ENCODE peak calls at places on chromosomes 7 and 10, in seven cellular contexts. H is IMR-90, Q is PC-9, W is upper lobe of left lung, Z is Panc1, B is K562, R is esophagus squamous epithelium. V is an unnamed sample.
A peak's percentile ranks its signal among the peaks of the same experiment; 100 is the strongest.

GRCh38 chr10:131173484-131174210 is 137.9 kb downstream of the TCERG1L start:
- DNase-seq in Q (no peak), B (no peak), W (no peak), R (no peak), H (no peak), Z (no peak), V (no peak)

GRCh38 chr10:86756511-86757109 is at the start of gene BMPR1A:
- DNase-seq in Q (no peak), Z (no peak), R (peak; percentile 25), W (peak; percentile 85), H (peak; percentile 86), B (peak; percentile 90), V (peak; percentile 64)

GRCh38 chr7:39735903-39736302 is 112.5 kb downstream of the RALA start:
- DNase-seq in R (no peak), W (no peak), H (peak; percentile 32), B (peak; percentile 68), Q (no peak), Z (no peak), V (peak; percentile 52)

GRCh38 chr10:119283387-119283786 is 76.0 kb downstream of the GRK5 start:
- DNase-seq in B (no peak), R (no peak), H (no peak), Z (no peak), W (no peak), Q (no peak), V (no peak)

GRCh38 chr7:78018541-78019456 is 220.2 kb downstream of the PHTF2 start:
- DNase-seq in B (peak; percentile 53), W (no peak), Z (no peak), H (peak; percentile 43), Q (no peak), R (no peak), V (no peak)

GRCh38 chr10:49571419-49571818 is 32.5 kb upstream of the ERCC6 start:
- DNase-seq in W (no peak), H (peak; percentile 20), Q (no peak), R (no peak), B (peak; percentile 5), Z (no peak), V (no peak)

GRCh38 chr10:131797626-131798025 is 103.2 kb upstream of the PPP2R2D start:
- DNase-seq in Z (no peak), W (peak; percentile 5), B (no peak), H (no peak), Q (no peak), R (no peak), V (no peak)

GRCh38 chr7:77982926-77983550 is 184.5 kb downstream of the PHTF2 start:
- DNase-seq in Q (peak; percentile 97), Z (no peak), W (no peak), R (no peak), B (peak; percentile 20), H (no peak), V (peak; percentile 6)

GRCh38 chr7:74023037-74023436 is 4.9 kb upstream of the ELN start:
- DNase-seq in Q (peak; percentile 57), Z (no peak), H (peak; percentile 63), W (no peak), B (no peak), R (no peak), V (no peak)

GRCh38 chr7:66377045-66377444 is 171.9 kb downstream of the TPST1 start:
- DNase-seq in B (no peak), W (no peak), R (no peak), H (no peak), Z (no peak), Q (no peak), V (no peak)

GRCh38 chr7:29370531-29371314 is 176.1 kb downstream of the CHN2 start:
- DNase-seq in W (no peak), B (peak; percentile 2), Z (no peak), R (no peak), Q (peak; percentile 94), H (no peak), V (peak; percentile 40)

GRCh38 chr7:19984231-19984632 is 210.8 kb upstream of the TMEM196 start:
- DNase-seq in B (peak; percentile 1), Z (no peak), R (no peak), Q (no peak), W (no peak), H (no peak), V (no peak)

GRCh38 chr7:135801045-135801693 is 52.6 kb upstream of the FAM180A start:
- DNase-seq in H (peak; percentile 74), R (no peak), B (peak; percentile 83), Q (peak; percentile 72), W (no peak), Z (peak; percentile 56), V (peak; percentile 85)

GRCh38 chr7:100863406-100863950 is 3.7 kb upstream of the TRIP6 start:
- DNase-seq in R (no peak), Z (no peak), Q (no peak), W (no peak), H (peak; percentile 34), B (peak; percentile 53), V (peak; percentile 61)

GRCh38 chr7:99229234-99229633 is 21.3 kb upstream of the KPNA7 start:
- DNase-seq in Z (no peak), B (no peak), Q (no peak), W (no peak), H (no peak), R (no peak), V (no peak)

GRCh38 chr7:151351027-151351426 is 9.4 kb downstream of the NUB1 start:
- DNase-seq in R (no peak), H (no peak), W (no peak), Z (no peak), Q (no peak), B (peak; percentile 59), V (peak; percentile 35)

GRCh38 chr10:28532223-28532508 is 752 bp upstream of the WAC start:
- DNase-seq in Z (no peak), B (peak; percentile 62), R (peak; percentile 28), Q (no peak), H (no peak), W (no peak), V (no peak)

GRCh38 chr7:150945171-150945852 is 32.8 kb downstream of the KCNH2 start:
- DNase-seq in W (peak; percentile 19), B (no peak), H (no peak), Z (no peak), R (no peak), Q (no peak), V (no peak)

GRCh38 chr7:82624337-82624736 is 180.8 kb upstream of the CACNA2D1 start:
- DNase-seq in Z (no peak), R (no peak), H (peak; percentile 97), W (no peak), Q (no peak), B (no peak), V (peak; percentile 86)

GRCh38 chr10:19819419-19820033 is 3.3 kb downstream of the PLXDC2 start:
- DNase-seq in H (peak; percentile 43), Q (no peak), Z (peak; percentile 15), B (peak; percentile 24), W (no peak), R (no peak), V (peak; percentile 72)

GRCh38 chr7:138521837-138522461 is 61.9 kb downstream of the TRIM24 start:
- DNase-seq in Z (no peak), W (no peak), R (no peak), H (no peak), B (no peak), Q (no peak), V (no peak)

GRCh38 chr10:67665491-67665890 is 30.5 kb downstream of the CTNNA3 start:
- DNase-seq in R (no peak), W (no peak), Q (no peak), Z (peak; percentile 66), B (no peak), H (no peak), V (peak; percentile 51)

GRCh38 chr10:11539191-11539868 is 72.1 kb downstream of the USP6NL start:
- DNase-seq in H (peak; percentile 51), Q (peak; percentile 77), R (no peak), B (peak; percentile 58), W (no peak), Z (peak; percentile 46), V (peak; percentile 55)

GRCh38 chr10:43236176-43236850 is 30.6 kb downstream of the RASGEF1A start:
- DNase-seq in R (no peak), Z (no peak), W (no peak), H (no peak), Q (no peak), B (no peak), V (no peak)

GRCh38 chr10:71747808-71748523 is 25.4 kb downstream of the VSIR start:
- DNase-seq in Z (no peak), W (peak; percentile 65), Q (no peak), H (no peak), R (peak; percentile 32), B (peak; percentile 49), V (no peak)

GRCh38 chr10:15626937-15627336 is 92.8 kb downstream of the ITGA8 start:
- DNase-seq in Q (no peak), H (no peak), W (no peak), Z (no peak), R (no peak), B (no peak), V (no peak)
- H3K27ac ChIP-seq in Q (no peak overlapping the region), H (no peak overlapping the region), W (no peak overlapping the region), Z (no peak overlapping the region), R (no peak overlapping the region), B (no peak overlapping the region), V (no peak overlapping the region)

DNA sequence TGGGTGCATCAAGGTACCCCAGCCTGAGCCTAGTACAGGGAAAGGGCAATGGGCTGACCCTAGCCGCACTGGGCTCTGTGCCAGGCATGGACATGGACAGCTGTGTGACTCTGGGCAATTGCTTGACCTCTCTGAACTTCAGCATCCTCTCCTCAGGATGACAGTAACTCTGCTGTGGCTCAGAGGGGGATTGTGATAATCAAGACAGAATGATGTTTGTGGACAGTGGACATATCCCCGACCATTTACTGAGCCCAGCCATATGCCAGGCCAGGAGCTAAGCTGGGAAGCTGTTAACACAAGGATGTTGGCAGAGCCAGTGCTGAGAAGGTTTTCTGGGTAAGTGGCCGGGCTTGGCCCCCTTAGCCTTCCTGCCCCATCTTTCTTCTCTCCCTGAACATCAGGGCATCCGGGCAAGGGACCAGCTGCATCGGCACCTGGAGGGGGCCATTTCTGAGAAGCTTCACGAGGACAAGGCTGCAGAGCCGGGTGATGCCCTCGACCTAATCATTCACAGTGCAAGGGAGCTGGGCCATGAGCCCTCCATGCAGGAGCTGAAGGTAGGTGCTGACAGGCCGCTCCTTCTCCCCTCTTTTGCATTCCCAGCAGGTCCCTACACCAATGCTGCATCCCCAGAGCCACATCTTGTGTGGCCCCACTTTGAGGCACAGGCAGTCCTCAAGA is 3.5 kb downstream of the CYP26C1 start:
- DNase-seq in Z (no peak), H (no peak), Q (no peak), R (no peak), B (no peak), W (no peak), V (no peak)
- TF ChIP-seq CTCF in Z (no peak), H (no peak), Q (no peak), R (no peak), B (no peak), W (no peak), V (no peak)

DNA sequence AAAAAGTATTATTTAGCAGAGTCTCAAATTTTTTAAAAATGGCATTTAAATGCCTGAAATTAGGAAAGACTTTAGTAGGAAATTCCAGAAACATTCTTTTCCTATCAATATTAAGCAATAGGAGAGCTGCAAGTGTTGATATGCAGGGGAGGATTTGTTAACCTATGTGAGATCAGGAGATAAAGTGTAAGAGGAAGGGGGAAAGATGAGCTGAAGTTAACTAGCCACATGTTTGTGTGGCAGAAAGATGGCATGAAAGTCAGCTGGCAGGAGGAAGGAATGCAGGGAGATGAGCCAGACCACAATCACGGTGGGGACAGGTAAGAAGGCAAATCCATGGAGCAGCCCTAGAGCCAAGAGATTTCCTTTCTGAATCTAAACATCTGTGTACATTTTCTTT is 303.6 kb downstream of the MAGI2 start:
- DNase-seq in Q (no peak), R (no peak), Z (no peak), H (no peak), W (no peak), B (no peak), V (no peak)
- H3K4me3 ChIP-seq in Q (no peak overlapping the region), R (no peak overlapping the region), Z (no peak overlapping the region), H (no peak overlapping the region), W (no peak overlapping the region), B (no peak overlapping the region), V (no peak overlapping the region)

GRCh38 chr10:75788394-75789205 is 357.2 kb downstream of the LRMDA start:
- DNase-seq in W (no peak), Q (no peak), H (no peak), B (no peak), R (no peak), Z (no peak), V (no peak)
- H3K27ac ChIP-seq in W (no peak overlapping the region), Q (no peak overlapping the region), H (no peak overlapping the region), B (no peak overlapping the region), R (no peak overlapping the region), Z (no peak overlapping the region), V (no peak overlapping the region)

V was measured in cardiac muscle cell.